ENCODE peak calls at places on chromosomes 12 and 14, in nine cellular contexts. Z, V, L, K, N, T, B, J and W are unnamed samples.

GRCh38 chr14:93281937-93282336 is 50.9 kb downstream of the BTBD7 start:
- DNase-seq in T (no peak), N (no peak), L (no peak), B (no peak), Z (peak), V (no peak), K (no peak), J (no peak), W (no peak)

GRCh38 chr14:90483551-90483950 is 86.7 kb downstream of the CALM1 start:
- DNase-seq in J (no peak), N (peak), T (no peak), K (no peak), B (no peak), L (peak), V (no peak), Z (no peak), W (no peak)

GRCh38 chr14:57692671-57693070 is 173.2 kb downstream of the SLC35F4 start:
- DNase-seq in B (no peak), L (no peak), Z (peak), N (peak), V (no peak), J (peak), K (no peak), T (no peak), W (no peak)

GRCh38 chr14:22824711-22825359 is 4.9 kb upstream of the MRPL52 start:
- DNase-seq in V (no peak), N (peak), K (no peak), T (peak), B (no peak), J (peak), Z (peak), L (no peak), W (no peak)

GRCh38 chr12:19964549-19964948 is 403.8 kb upstream of the PDE3A start:
- DNase-seq in N (no peak), V (no peak), T (no peak), Z (no peak), B (no peak), K (no peak), J (no peak), L (no peak), W (no peak)

GRCh38 chr12:123076604-123077297 is 74.1 kb downstream of the PITPNM2 start:
- DNase-seq in B (no peak), Z (no peak), N (peak), T (no peak), V (no peak), L (no peak), K (no peak), J (peak), W (no peak)

GRCh38 chr14:97395068-97395467 is 597.9 kb downstream of the VRK1 start:
- DNase-seq in T (no peak), B (no peak), L (no peak), K (no peak), J (no peak), Z (no peak), V (no peak), N (no peak), W (no peak)

GRCh38 chr12:22190969-22191368 is 143.5 kb downstream of the ST8SIA1 start:
- DNase-seq in K (no peak), T (no peak), N (no peak), B (no peak), Z (no peak), V (no peak), J (no peak), L (no peak), W (no peak)

GRCh38 chr12:80352476-80352875 is 91.6 kb upstream of the PTPRQ start:
- DNase-seq in Z (peak), K (no peak), B (no peak), N (no peak), V (no peak), T (no peak), J (peak), L (no peak), W (no peak)

GRCh38 chr12:45852508-45852907 is 123.0 kb downstream of the ARID2 start:
- DNase-seq in B (no peak), T (no peak), Z (no peak), N (no peak), J (no peak), V (no peak), K (no peak), L (no peak), W (no peak)

GRCh38 chr12:80441921-80442320 is 2.1 kb upstream of the PTPRQ start:
- DNase-seq in L (no peak), Z (peak), B (no peak), K (no peak), T (no peak), N (peak), V (no peak), J (peak), W (no peak)

GRCh38 chr14:33452982-33453381 is 497.9 kb downstream of the EGLN3 start:
- DNase-seq in N (no peak), Z (no peak), B (no peak), K (no peak), T (no peak), V (no peak), J (no peak), L (no peak), W (no peak)

GRCh38 chr14:31887929-31888580 is 189.0 kb upstream of the ARHGAP5 start:
- DNase-seq in K (no peak), N (no peak), T (no peak), V (no peak), J (no peak), B (no peak), Z (no peak), L (no peak), W (no peak)
- H3K27ac ChIP-seq in K (no peak), N (no peak), T (no peak), V (no peak), J (no peak), B (no peak), Z (no peak), L (no peak), W (no peak)

DNA sequence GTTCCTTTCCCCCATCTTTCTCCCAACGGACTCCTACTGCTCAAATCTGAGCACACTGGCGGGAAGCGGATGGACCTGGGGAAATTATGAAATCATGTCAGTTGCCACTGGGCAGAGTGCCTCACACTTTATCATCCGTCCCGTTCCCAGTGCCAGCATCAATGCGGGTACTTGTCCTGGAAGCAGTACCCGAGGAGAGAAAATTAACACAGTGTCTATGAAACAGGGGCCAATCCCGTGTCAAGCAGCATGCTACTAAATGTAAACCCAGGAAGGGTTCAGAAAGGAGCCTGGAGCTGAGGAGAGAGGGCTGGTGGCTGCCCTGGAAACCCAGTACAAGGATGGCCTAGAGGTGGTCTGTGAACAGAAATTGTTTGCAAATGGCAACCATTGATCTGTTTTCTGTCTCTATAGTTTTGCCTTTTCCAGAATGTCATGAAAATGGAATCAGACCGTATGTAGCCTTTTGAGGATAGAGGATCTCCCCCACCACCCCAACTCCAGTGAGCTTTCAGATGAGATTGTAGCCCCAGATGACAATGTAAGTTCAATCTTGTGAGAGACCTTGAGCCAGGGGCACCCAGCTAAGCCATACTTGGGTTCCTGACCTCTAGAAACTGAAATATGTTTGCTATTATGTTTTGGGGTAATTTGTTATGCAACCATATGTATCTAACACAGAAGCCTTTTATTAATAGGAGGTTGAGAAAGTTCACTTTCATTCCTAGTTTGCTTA is 948 bp upstream of the CDKL1 start:
- DNase-seq in Z (no peak), B (peak), N (no peak), L (no peak), J (peak), T (no peak), K (peak), V (peak), W (no peak)
- H3K27ac ChIP-seq in Z (peak), B (peak), N (no peak), L (peak), J (peak), T (no peak), K (no peak), V (peak), W (peak)

GRCh38 chr14:99683619-99684355 is at the start of gene CYP46A1:
- DNase-seq in B (peak), K (peak), N (peak), Z (peak), T (peak), J (peak), L (peak), V (peak), W (peak)
- H3K27ac ChIP-seq in B (peak), K (peak), N (peak), Z (peak), T (no peak), J (peak), L (peak), V (peak), W (peak)

GRCh38 chr12:116090516-116090915 is 187.0 kb downstream of the MED13L start:
- DNase-seq in K (no peak), L (no peak), J (no peak), V (no peak), N (no peak), Z (no peak), T (no peak), B (no peak), W (no peak)
- H3K27ac ChIP-seq in K (no peak), L (no peak), J (no peak), V (no peak), N (no peak), Z (no peak), T (no peak), B (no peak), W (no peak)

DNA sequence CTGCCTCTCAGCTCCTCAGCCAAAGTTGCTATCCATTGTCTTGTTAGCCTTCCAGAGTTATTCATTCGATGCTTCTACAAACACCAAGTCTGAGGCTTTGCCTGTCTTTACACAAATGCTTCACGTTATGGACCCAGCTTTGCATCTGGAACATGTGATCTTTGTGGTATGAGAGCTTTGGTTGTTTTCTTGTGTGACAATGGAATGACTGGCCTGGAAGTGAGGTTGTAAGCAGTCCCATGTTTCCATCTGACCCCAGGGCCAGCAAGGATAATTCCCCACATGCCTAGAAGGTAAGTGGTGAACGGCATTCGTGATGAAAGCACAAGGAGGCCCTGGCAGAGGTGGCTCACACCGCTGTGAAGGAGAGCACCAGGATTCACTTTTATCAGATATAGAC is 866.7 kb upstream of the TMEM132C start:
- DNase-seq in L (no peak), Z (no peak), K (no peak), T (no peak), B (no peak), J (peak), V (no peak), N (no peak), W (no peak)
- H3K27ac ChIP-seq in L (no peak), Z (no peak), K (no peak), T (no peak), B (no peak), J (no peak), V (no peak), N (no peak), W (no peak)

GRCh38 chr12:113900711-113901110 is 65.4 kb downstream of the RBM19 start:
- DNase-seq in Z (no peak), B (no peak), V (no peak), N (no peak), L (no peak), T (peak), J (no peak), K (no peak), W (no peak)
- H3K27ac ChIP-seq in Z (no peak), B (no peak), V (no peak), N (no peak), L (no peak), T (no peak), J (no peak), K (no peak), W (no peak)

DNA sequence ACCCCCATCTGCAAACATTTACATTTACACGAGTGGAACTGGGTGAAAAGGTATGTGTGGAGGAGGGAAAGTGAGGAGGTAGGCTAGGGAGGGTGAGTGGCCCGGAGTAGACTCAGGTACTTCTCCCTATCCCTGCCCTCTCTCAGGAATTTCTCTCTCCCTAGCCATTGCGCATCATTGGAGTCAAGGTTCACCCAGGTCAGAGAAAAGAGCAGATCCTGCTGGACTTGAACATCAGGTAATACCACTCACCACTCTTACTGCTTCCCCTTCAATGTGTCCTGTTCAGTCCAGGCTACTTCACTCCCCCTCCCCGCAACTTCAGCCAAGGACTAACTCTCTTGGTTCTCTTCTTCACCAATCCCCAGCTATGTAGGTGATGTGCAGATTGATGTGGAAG is 2.8 kb downstream of the ESYT1 start:
- DNase-seq in K (no peak), V (no peak), N (no peak), Z (no peak), B (no peak), T (peak), J (no peak), L (no peak), W (no peak)
- H3K27ac ChIP-seq in K (no peak), V (peak), N (no peak), Z (no peak), B (no peak), T (no peak), J (no peak), L (no peak), W (no peak)

GRCh38 chr12:10251669-10252068 is 39.0 kb downstream of the GABARAPL1 start:
- DNase-seq in V (no peak), K (no peak), T (no peak), B (no peak), J (no peak), N (no peak), Z (no peak), L (no peak), W (no peak)
- H3K27ac ChIP-seq in V (no peak), K (no peak), T (no peak), B (no peak), J (no peak), N (no peak), Z (no peak), L (no peak), W (no peak)

GRCh38 chr14:54483848-54484247 is 4.9 kb downstream of the GMFB start:
- DNase-seq in V (no peak), K (no peak), B (no peak), Z (no peak), T (no peak), J (no peak), L (no peak), N (no peak), W (no peak)

GRCh38 chr14:54483073-54483745 is 5.6 kb downstream of the GMFB start:
- DNase-seq in T (no peak), N (no peak), K (no peak), B (no peak), V (no peak), L (no peak), Z (no peak), J (peak), W (no peak)

GRCh38 chr14:54478621-54479215 is 10.1 kb downstream of the GMFB start:
- DNase-seq in K (no peak), N (no peak), J (no peak), L (no peak), T (no peak), V (no peak), Z (no peak), B (no peak), W (no peak)

GRCh38 chr14:54481695-54482094 is 7.1 kb downstream of the GMFB start:
- DNase-seq in K (no peak), Z (peak), V (no peak), J (peak), T (peak), B (no peak), L (no peak), N (no peak), W (no peak)

GRCh38 chr14:54480830-54481562 is 7.8 kb downstream of the GMFB start:
- DNase-seq in J (peak), T (peak), L (no peak), B (no peak), K (no peak), V (no peak), Z (no peak), N (no peak), W (no peak)
- H3K27ac ChIP-seq in J (peak), T (peak), L (no peak), B (no peak), K (no peak), V (no peak), Z (no peak), N (no peak), W (no peak)